ENCODE peak calls at places on chromosomes 12 and 14, in five cellular contexts. Z, H, T, B and V are unnamed samples.

GRCh38 chr12:107451246-107451645 is 234.4 kb upstream of the PWP1 start:
- DNase-seq in B (no peak), T (no peak), H (no peak), Z (no peak), V (no peak)

GRCh38 chr12:65384240-65384639 is 105.8 kb downstream of the MSRB3 start:
- DNase-seq in H (no peak), B (no peak), Z (no peak), T (no peak), V (no peak)

GRCh38 chr12:95529693-95530225 is 21.5 kb downstream of the USP44 start:
- DNase-seq in T (no peak), H (no peak), B (no peak), Z (no peak), V (no peak)

GRCh38 chr14:85762523-85762922 is 232.6 kb downstream of the FLRT2 start:
- DNase-seq in H (no peak), Z (peak; percentile 6), B (no peak), T (no peak), V (no peak)

GRCh38 chr14:99742509-99743487 is 50.4 kb upstream of the EML1 start:
- DNase-seq in B (no peak), H (no peak), T (no peak), Z (no peak), V (no peak)

GRCh38 chr12:106090586-106091411 is 48.0 kb downstream of the NUAK1 start:
- DNase-seq in H (no peak), B (no peak), Z (no peak), T (no peak), V (no peak)

GRCh38 chr12:107990325-107990724 is 138.8 kb upstream of the WSCD2 start:
- DNase-seq in Z (no peak), T (no peak), H (no peak), B (peak; percentile 24), V (peak; percentile 44)

GRCh38 chr12:126362490-126362889 is 1297.3 kb downstream of the AACS start:
- DNase-seq in Z (no peak), B (no peak), H (no peak), T (no peak), V (no peak)

GRCh38 chr14:42869681-42870080 is 1263.0 kb downstream of the LRFN5 start:
- DNase-seq in B (no peak), T (no peak), Z (no peak), H (no peak), V (no peak)

GRCh38 chr12:109458086-109458485 is 19.0 kb downstream of the KCTD10 start:
- DNase-seq in T (no peak), H (no peak), Z (no peak), B (no peak), V (no peak)

GRCh38 chr12:11209098-11209497 is 22.4 kb upstream of the TAS2R42 start:
- DNase-seq in B (no peak), H (no peak), Z (no peak), T (no peak), V (no peak)

GRCh38 chr12:128813883-128814282 is 9.9 kb downstream of the SLC15A4 start:
- DNase-seq in Z (no peak), T (no peak), B (no peak), H (no peak), V (no peak)

GRCh38 chr14:91170504-91171121 is 56.7 kb downstream of the DGLUCY start:
- DNase-seq in T (no peak), H (no peak), Z (peak; percentile 42), B (no peak), V (no peak)